ENCODE peak calls at places on chromosomes 12 and 14, in five cellular contexts. D, M, C, I and Y are unnamed samples.
A peak's percentile ranks its signal among the peaks of the same experiment; 100 is the strongest.

GRCh38 chr14:70655110-70655826 is 13.6 kb downstream of the TTC9 start:
- DNase-seq in D (no peak), M (no peak), C (no peak), I (peak; percentile 68), Y (no peak)

GRCh38 chr14:98292191-98292590 is 979.8 kb downstream of the BCL11B start:
- DNase-seq in D (no peak), M (no peak), C (no peak), I (no peak), Y (no peak)

GRCh38 chr14:79740043-79740442 is 471.3 kb downstream of the DIO2 start:
- DNase-seq in D (no peak), M (no peak), C (no peak), I (no peak), Y (no peak)

GRCh38 chr12:68495666-68496065 is 115.0 kb upstream of the RAP1B start:
- DNase-seq in D (peak; percentile 74), M (no peak), C (no peak), I (no peak), Y (no peak)

GRCh38 chr14:94681300-94682060 is 69.3 kb downstream of the SERPINA3 start:
- DNase-seq in D (peak; percentile 62), M (no peak), C (no peak), I (peak; percentile 86), Y (peak; percentile 61)

GRCh38 chr12:67764946-67765619 is 116.5 kb downstream of the DYRK2 start:
- DNase-seq in D (no peak), M (no peak), C (no peak), I (no peak), Y (no peak)

GRCh38 chr12:52137746-52138145 is 54.1 kb downstream of the KRT80 start:
- DNase-seq in D (no peak), M (no peak), C (peak; percentile 12), I (no peak), Y (no peak)

GRCh38 chr14:75025082-75025481 is 22.4 kb downstream of the EIF2B2 start:
- DNase-seq in D (peak; percentile 49), M (no peak), C (no peak), I (no peak), Y (no peak)

GRCh38 chr14:95346820-95347219 is 27.1 kb upstream of the CLMN start:
- DNase-seq in D (no peak), M (no peak), C (no peak), I (peak; percentile 85), Y (no peak)

GRCh38 chr12:124464062-124464461 is 103.3 kb downstream of the NCOR2 start:
- DNase-seq in D (peak; percentile 37), M (peak; percentile 48), C (no peak), I (no peak), Y (no peak)

GRCh38 chr14:94398536-94398935 is 10.1 kb upstream of the SERPINA1 start:
- DNase-seq in D (no peak), M (no peak), C (no peak), I (no peak), Y (no peak)

GRCh38 chr12:61504396-61505115 is 755.6 kb upstream of the USP15 start:
- DNase-seq in D (no peak), M (no peak), C (no peak), I (peak; percentile 63), Y (peak; percentile 13)
- H3K4me3 ChIP-seq in D (no peak overlapping the region), M (no peak overlapping the region), C (no peak overlapping the region), I (no peak overlapping the region), Y (no peak overlapping the region)

GRCh38 chr14:102330806-102331205 is 11.3 kb downstream of the ZNF839 start:
- DNase-seq in D (no peak), M (no peak), C (no peak), I (no peak), Y (no peak)
- TF ChIP-seq CTCF in D (no peak), M (no peak), C (no peak), I (no peak), Y (no peak)

DNA sequence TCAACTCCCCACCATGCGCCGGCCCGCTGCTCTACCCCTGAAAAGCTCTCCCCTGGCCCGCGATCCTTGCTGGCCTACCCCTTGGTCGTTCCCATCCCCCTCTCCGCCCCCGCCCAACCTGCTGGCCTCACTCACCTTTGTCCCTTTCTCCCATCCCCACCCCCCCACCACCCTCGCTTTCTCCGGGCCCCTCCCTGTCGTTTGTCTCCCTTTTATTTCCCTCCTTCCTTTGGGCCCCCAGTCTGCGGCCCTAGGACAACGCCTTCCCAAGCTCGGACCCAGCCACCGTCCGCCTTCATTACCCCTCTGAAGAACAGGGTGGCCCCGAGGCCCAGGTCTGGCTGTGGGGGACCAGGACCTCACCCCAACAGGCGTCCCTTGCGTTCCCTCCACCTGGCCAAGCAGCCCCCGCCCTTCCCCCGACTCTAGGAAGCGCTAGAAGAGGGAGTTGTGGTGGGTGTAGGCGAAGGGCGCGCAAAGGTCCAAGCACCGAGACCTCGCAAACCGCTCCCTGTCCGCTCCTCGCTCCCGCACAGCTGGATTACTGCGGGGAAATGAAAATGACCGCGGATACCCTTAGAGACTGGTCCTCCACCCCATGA is 6.9 kb upstream of the SLC7A7 start:
- DNase-seq in D (no peak), M (no peak), C (no peak), I (peak; percentile 92), Y (no peak)
- H3K4me3 ChIP-seq in D (peak overlapping the region; percentile 33), M (peak overlapping the region; percentile 41), C (peak overlapping the region; percentile 52), I (peak overlapping the region; percentile 73), Y (no peak overlapping the region)

GRCh38 chr12:6827982-6828670 is at the start of gene P3H3:
- DNase-seq in D (peak; percentile 63), M (peak; percentile 39), C (no peak), I (peak; percentile 90), Y (no peak)
- TF ChIP-seq CTCF in D (no peak), M (no peak), C (no peak), I (no peak), Y (peak; percentile 25)

GRCh38 chr12:32894566-32894965 is 2.0 kb downstream of the PKP2 start:
- DNase-seq in D (peak; percentile 11), M (no peak), C (no peak), I (no peak), Y (no peak)

GRCh38 chr12:32895688-32896437 is 714 bp downstream of the PKP2 start:
- DNase-seq in D (no peak), M (no peak), C (no peak), I (peak; percentile 79), Y (no peak)

GRCh38 chr12:32897276-32897615 is 669 bp upstream of the PKP2 start:
- DNase-seq in D (peak; percentile 49), M (no peak), C (no peak), I (no peak), Y (no peak)

GRCh38 chr12:32897688-32898573 is 1.4 kb upstream of the PKP2 start:
- DNase-seq in D (no peak), M (no peak), C (no peak), I (no peak), Y (no peak)

GRCh38 chr12:32896438-32897275 is at the start of gene PKP2:
- DNase-seq in D (peak; percentile 67), M (peak; percentile 26), C (peak; percentile 80), I (peak; percentile 97), Y (peak; percentile 94)
- H3K4me3 ChIP-seq in D (peak within 1 kb of the TSS; percentile 55), M (peak within 1 kb of the TSS; percentile 76), C (peak within 1 kb of the TSS; percentile 63), I (peak within 1 kb of the TSS; percentile 94), Y (peak within 1 kb of the TSS; percentile 66)

DNA sequence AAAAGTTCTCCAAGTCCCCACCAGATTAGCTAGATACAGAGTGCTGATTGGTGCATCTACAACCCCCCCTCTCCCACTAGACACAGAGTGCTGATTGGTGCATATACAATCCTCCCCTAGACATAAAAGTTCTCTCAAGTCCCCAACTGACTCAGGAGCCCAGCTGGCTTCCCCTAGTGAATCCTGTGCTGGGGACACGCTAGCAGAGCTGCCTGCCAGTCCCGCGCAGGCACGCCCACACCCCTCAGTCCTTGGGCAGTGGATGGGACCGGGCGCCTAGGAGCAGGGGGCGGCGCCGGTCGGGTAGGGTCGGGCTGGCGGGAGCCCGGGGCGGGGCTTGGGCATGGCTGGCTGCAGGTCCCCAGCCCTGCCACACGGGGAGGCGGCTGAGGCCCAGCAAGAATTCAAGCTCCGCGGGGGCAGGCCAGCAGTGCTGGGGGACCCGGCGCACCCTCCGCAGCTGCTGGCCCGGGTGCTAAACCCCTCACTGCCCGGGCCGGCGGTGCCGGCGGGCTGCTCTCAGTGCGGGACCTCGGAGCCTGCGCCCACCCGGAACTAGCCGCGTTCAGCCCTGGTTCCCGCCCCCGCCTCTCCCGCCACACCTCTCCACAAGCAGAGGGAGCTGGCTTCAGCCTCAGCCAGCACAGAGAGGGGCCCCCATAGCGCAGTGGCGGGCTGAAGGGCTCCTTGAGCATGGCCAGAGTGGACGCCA is 64.3 kb upstream of the DDHD1 start:
- DNase-seq in D (peak; percentile 59), M (peak; percentile 75), C (peak; percentile 87), I (peak; percentile 97), Y (no peak)
- TF ChIP-seq CTCF in D (peak; percentile 31), M (peak; percentile 49), C (peak; percentile 68), I (peak; percentile 82), Y (no peak)

GRCh38 chr14:91837076-91837475 is 30.3 kb downstream of the TC2N start:
- DNase-seq in D (no peak), M (no peak), C (no peak), I (no peak), Y (no peak)
- H3K4me3 ChIP-seq in D (no peak overlapping the region), M (peak overlapping the region; percentile 59), C (peak overlapping the region; percentile 66), I (peak overlapping the region; percentile 79), Y (peak overlapping the region; percentile 83)

DNA sequence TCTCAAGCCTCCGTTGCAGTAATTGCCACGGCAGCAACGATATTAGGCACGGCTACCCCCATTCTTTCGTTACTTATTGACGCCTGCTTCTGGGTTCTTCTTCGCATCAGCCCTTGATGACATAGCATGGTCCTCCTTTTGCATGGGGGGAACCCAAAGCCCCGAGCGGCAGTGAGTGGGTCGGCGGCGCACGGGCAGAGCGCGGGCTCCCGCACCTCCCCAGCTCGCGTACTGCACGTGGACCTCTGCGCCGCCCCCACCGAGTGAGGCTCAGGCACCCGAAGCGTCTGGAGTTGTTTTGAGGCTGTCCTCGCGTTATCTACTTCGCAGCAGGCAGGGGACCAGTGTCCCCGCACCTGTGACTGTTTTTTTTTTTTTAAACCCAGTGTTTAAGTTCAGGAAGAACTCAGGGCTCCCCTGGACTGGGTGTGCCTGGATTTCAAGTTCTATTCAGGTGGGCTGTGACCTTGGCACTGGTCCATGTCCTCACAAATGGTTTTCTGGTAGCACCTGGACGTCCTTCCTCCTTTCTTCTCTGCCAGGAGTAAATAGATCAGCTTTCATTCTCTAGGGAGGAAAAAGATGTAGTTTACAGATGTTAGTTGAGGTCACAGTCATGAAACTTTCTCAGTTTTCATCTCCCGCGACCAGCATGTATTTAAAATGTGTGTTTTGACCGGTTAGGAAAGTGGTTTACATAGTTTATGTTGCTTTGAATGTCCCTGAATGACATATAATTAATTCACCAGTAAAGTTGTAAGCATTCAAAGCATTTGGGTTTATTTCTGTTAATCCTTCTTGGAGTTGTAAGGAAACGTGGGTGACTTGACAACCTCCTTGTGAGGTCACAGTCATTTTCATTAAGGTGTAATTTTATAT is 1.4 kb upstream of the FOXN4 start:
- DNase-seq in D (no peak), M (no peak), C (no peak), I (peak; percentile 76), Y (peak; percentile 63)
- TF ChIP-seq CTCF in D (no peak), M (no peak), C (no peak), I (no peak), Y (no peak)

GRCh38 chr12:49332891-49333371 is 4.1 kb downstream of the C1QL4 start:
- DNase-seq in D (no peak), M (no peak), C (no peak), I (peak; percentile 49), Y (no peak)

GRCh38 chr12:49330631-49331359 is 6.2 kb downstream of the C1QL4 start:
- DNase-seq in D (no peak), M (no peak), C (no peak), I (peak; percentile 59), Y (no peak)

GRCh38 chr12:49330032-49330619 is 6.9 kb downstream of the C1QL4 start:
- DNase-seq in D (no peak), M (no peak), C (no peak), I (no peak), Y (no peak)

GRCh38 chr12:49332441-49332861 is 4.5 kb downstream of the C1QL4 start:
- DNase-seq in D (no peak), M (no peak), C (no peak), I (no peak), Y (no peak)

GRCh38 chr12:49331360-49332222 is 5.4 kb downstream of the C1QL4 start:
- DNase-seq in D (peak; percentile 85), M (peak; percentile 70), C (peak; percentile 76), I (peak; percentile 92), Y (peak; percentile 83)
- H3K4me3 ChIP-seq in D (no peak overlapping the region), M (no peak overlapping the region), C (no peak overlapping the region), I (no peak overlapping the region), Y (no peak overlapping the region)